ENCODE peak calls at places on chromosomes 13 and 19, in four cellular contexts. O is trophoblast cell, W is H9, G is mesenchymal stem cell. Z is an unnamed sample.

GRCh38 chr19:11496391-11497163 is 9.1 kb downstream of the ZNF653 start:
- DNase-seq in O (peak; percentile 85), W (peak; percentile 88), G (peak; percentile 84), Z (peak; percentile 56)

GRCh38 chr13:105329359-105329758 is 1206.1 kb downstream of the EFNB2 start:
- DNase-seq in O (no peak), W (no peak), G (no peak), Z (no peak)

GRCh38 chr19:48524728-48525127 is 13.1 kb upstream of the LMTK3 start:
- DNase-seq in O (peak; percentile 28), W (no peak), G (no peak), Z (no peak)

GRCh38 chr19:54186934-54187381 is 2.4 kb downstream of the MBOAT7 start:
- DNase-seq in O (no peak), W (peak; percentile 22), G (no peak), Z (no peak)

GRCh38 chr13:114122591-114123211 is 9.7 kb downstream of the RASA3 start:
- DNase-seq in O (no peak), W (no peak), G (no peak), Z (no peak)

GRCh38 chr19:8473652-8474476 is 28.6 kb downstream of the PRAM1 start:
- DNase-seq in O (no peak), W (no peak), G (no peak), Z (no peak)

GRCh38 chr19:13164370-13165090 is 14.3 kb downstream of the IER2 start:
- DNase-seq in O (peak; percentile 36), W (peak; percentile 100), G (peak; percentile 65), Z (peak; percentile 80)

GRCh38 chr13:85508683-85509329 is 290.4 kb downstream of the SLITRK6 start:
- DNase-seq in O (no peak), W (peak; percentile 59), G (no peak), Z (no peak)

GRCh38 chr13:30984620-30985019 is 52.2 kb downstream of the TEX26 start:
- DNase-seq in O (no peak), W (no peak), G (no peak), Z (no peak)

GRCh38 chr13:79803939-79804487 is 323.1 kb downstream of the NDFIP2 start:
- DNase-seq in O (no peak), W (no peak), G (no peak), Z (no peak)

GRCh38 chr13:97113231-97114001 is 108.7 kb upstream of the MBNL2 start:
- DNase-seq in O (no peak), W (no peak), G (peak; percentile 53), Z (no peak)

GRCh38 chr19:33740811-33741396 is 55.8 kb upstream of the KCTD15 start:
- DNase-seq in O (no peak), W (peak; percentile 69), G (peak; percentile 0), Z (peak; percentile 84)

GRCh38 chr19:13797870-13798269 is 2.6 kb downstream of the ZSWIM4 start:
- DNase-seq in O (peak; percentile 74), W (no peak), G (no peak), Z (no peak)

GRCh38 chr19:32691952-32692726 is 518 bp downstream of the NUDT19 start:
- DNase-seq in O (peak; percentile 29), W (peak; percentile 51), G (peak; percentile 75), Z (peak; percentile 36)

GRCh38 chr13:44388427-44388826 is 14.8 kb downstream of the SERP2 start:
- DNase-seq in O (no peak), W (no peak), G (no peak), Z (no peak)

GRCh38 chr13:86856996-86857395 is 814.2 kb upstream of the SLITRK5 start:
- DNase-seq in O (no peak), W (peak; percentile 43), G (peak; percentile 26), Z (no peak)

GRCh38 chr13:97978661-97979450 is 25.4 kb downstream of the IPO5 start:
- DNase-seq in O (no peak), W (no peak), G (peak; percentile 37), Z (peak; percentile 61)

GRCh38 chr13:85313761-85314503 is 485.3 kb downstream of the SLITRK6 start:
- DNase-seq in O (peak; percentile 57), W (no peak), G (peak; percentile 75), Z (no peak)

GRCh38 chr19:57560049-57560491 is 407 bp upstream of the ZNF550 start:
- DNase-seq in O (peak; percentile 88), W (no peak), G (no peak), Z (no peak)
- H3K23ac ChIP-seq in O (no peak overlapping the region), W (no peak overlapping the region), G (no peak overlapping the region), Z (no peak overlapping the region)

GRCh38 chr19:18254546-18255500 is 19.4 kb downstream of the IQCN start:
- DNase-seq in O (peak; percentile 98), W (peak; percentile 76), G (no peak), Z (no peak)
- H2BK12ac ChIP-seq in O (no peak overlapping the region), W (no peak overlapping the region), G (no peak overlapping the region), Z (peak overlapping the region; percentile 49)

DNA sequence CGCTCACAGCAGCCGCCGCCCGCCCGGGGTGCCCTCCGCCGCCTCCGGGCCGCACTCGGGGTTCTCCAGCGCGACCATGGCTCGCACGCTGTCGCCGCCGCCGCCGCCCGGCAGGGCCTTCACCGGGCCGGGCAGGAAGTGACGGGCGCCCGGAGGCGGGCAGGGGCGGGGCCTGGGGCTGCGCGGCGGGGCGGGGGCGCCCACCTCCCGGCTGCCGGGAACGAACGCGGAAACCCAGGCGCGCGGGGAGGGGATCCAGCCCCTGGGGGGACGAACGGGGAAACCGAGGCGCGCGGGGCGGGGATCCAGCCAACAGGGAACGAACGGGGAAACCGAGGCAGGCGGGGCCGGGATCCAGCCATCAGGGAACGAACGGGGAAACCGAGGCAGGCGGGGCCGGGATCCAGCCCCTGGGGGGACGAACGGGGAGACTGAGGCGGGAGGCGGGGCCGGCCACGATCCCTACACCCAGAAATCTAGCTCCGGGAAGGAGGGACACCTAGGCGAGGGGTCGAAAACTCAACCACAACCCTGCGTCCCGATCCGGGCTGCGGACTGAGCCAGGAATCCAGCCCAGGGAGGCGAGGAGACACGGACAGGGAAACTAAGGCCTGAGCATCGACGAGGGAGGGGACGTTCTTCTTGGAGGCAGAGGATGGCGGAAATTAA is at the start of gene R3HDM4:
- DNase-seq in O (no peak), W (peak; percentile 62), G (peak; percentile 68), Z (no peak)
- H3K23ac ChIP-seq in O (no peak within 1 kb of the TSS), W (no peak within 1 kb of the TSS), G (peak within 1 kb of the TSS; percentile 85), Z (peak within 1 kb of the TSS; percentile 96)

DNA sequence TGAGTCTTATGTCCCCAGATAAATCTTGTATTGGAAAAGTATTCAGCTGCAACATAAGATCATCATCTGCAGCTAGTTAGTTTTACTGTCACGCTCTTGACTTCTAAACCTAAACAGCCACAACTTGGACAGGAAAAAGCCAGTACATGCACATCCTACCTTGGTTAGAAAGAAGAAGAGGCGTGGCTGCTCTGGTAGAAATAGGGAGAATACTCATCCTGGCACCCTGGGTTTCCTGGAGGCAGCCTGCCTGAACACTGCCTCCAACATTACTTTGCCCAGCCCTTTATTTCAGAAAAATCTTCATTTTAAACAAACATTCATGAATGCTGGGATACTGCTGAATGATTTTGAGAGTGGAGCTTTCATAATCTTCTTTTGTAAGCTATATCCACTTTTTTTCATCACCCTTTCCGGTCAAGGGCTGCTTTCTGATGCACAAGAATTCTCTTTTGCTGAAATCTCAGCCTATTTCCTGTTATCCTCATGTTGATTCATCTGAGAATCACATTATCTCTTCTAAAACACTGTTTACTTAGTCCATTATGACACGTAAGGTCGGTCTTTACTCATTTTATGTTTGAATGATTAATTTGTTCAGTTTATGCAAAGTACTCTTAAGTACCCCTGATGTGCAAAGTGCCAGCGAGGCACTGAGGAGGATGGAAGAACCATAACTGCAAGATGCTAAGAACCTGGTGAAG is 55.2 kb downstream of the STARD13 start:
- DNase-seq in O (no peak), W (no peak), G (peak; percentile 78), Z (no peak)
- H2BK12ac ChIP-seq in O (no peak overlapping the region), W (no peak overlapping the region), G (peak overlapping the region; percentile 24), Z (no peak overlapping the region)

GRCh38 chr19:1277061-1277460 is 1.7 kb downstream of the FAM174C start:
- DNase-seq in O (no peak), W (no peak), G (no peak), Z (no peak)

GRCh38 chr19:1274852-1275259 is 474 bp upstream of the FAM174C start:
- DNase-seq in O (no peak), W (peak; percentile 66), G (no peak), Z (no peak)

GRCh38 chr19:1275260-1275975 is at the start of gene FAM174C:
- DNase-seq in O (peak; percentile 98), W (peak; percentile 97), G (peak; percentile 98), Z (peak; percentile 93)

GRCh38 chr19:1276620-1277007 is 1.3 kb downstream of the FAM174C start:
- DNase-seq in O (no peak), W (no peak), G (no peak), Z (no peak)

GRCh38 chr19:1275976-1276619 is 768 bp downstream of the FAM174C start:
- DNase-seq in O (no peak), W (no peak), G (no peak), Z (no peak)
- H3K23ac ChIP-seq in O (no peak overlapping the region), W (no peak overlapping the region), G (peak overlapping the region; percentile 87), Z (peak overlapping the region; percentile 99)

GRCh38 chr19:50564229-50565105 is 3.8 kb downstream of the LRRC4B start:
- DNase-seq in O (no peak), W (no peak), G (no peak), Z (no peak)
- H2BK12ac ChIP-seq in O (no peak overlapping the region), W (no peak overlapping the region), G (no peak overlapping the region), Z (no peak overlapping the region)

Z was measured in neuronal stem cell.